ENCODE peak calls at places on chromosome 9, in five cellular contexts. P is HCT116, T is SK-N-SH, U is MM.1S, M is PC-3. E is an unnamed sample.

GRCh38 chr9:6566409-6567139 is 79.0 kb downstream of the GLDC start:
- DNase-seq in P (peak; percentile 95), U (no peak), T (no peak), M (peak; percentile 97), E (no peak)

GRCh38 chr9:87792831-87793288 is 66.9 kb downstream of the CTSL start:
- DNase-seq in P (peak; percentile 63), M (peak; percentile 48), T (no peak), U (peak; percentile 77), E (no peak)

GRCh38 chr9:78443946-78444345 is 147.0 kb downstream of the PSAT1 start:
- DNase-seq in U (no peak), P (no peak), T (no peak), M (no peak), E (no peak)

GRCh38 chr9:33198163-33198562 is 31.0 kb upstream of the B4GALT1 start:
- DNase-seq in M (no peak), U (no peak), T (no peak), P (no peak), E (no peak)

GRCh38 chr9:5499889-5500398 is 10.4 kb upstream of the PDCD1LG2 start:
- DNase-seq in T (peak; percentile 33), U (no peak), M (peak; percentile 41), P (no peak), E (no peak)

GRCh38 chr9:16442622-16443021 is 427.8 kb downstream of the BNC2 start:
- DNase-seq in U (no peak), P (no peak), M (peak; percentile 70), T (no peak), E (peak; percentile 30)

GRCh38 chr9:99906403-99907207 is at the start of gene STX17:
- DNase-seq in M (peak; percentile 60), T (peak; percentile 98), P (peak; percentile 54), U (peak; percentile 77), E (peak; percentile 88)

GRCh38 chr9:134957165-134957944 is 39.6 kb upstream of the FCN1 start:
- DNase-seq in T (no peak), U (no peak), M (no peak), P (no peak), E (peak; percentile 46)

GRCh38 chr9:123883634-123884033 is 46.3 kb downstream of the DENND1A start:
- DNase-seq in M (peak; percentile 8), U (no peak), P (no peak), T (no peak), E (no peak)

GRCh38 chr9:127163409-127163808 is 41.0 kb upstream of the ANGPTL2 start:
- DNase-seq in P (no peak), T (no peak), M (no peak), U (peak; percentile 79), E (no peak)

GRCh38 chr9:137087409-137087925 is 682 bp downstream of the MAN1B1 start:
- DNase-seq in U (peak; percentile 21), T (peak; percentile 67), P (no peak), M (no peak), E (peak; percentile 26)

GRCh38 chr9:85536514-85536913 is 205.2 kb downstream of the AGTPBP1 start:
- DNase-seq in M (no peak), P (no peak), T (no peak), U (no peak), E (no peak)

GRCh38 chr9:127770905-127771569 is 7.4 kb downstream of the SH2D3C start:
- DNase-seq in M (peak; percentile 92), U (peak; percentile 96), T (peak; percentile 99), P (peak; percentile 95), E (peak; percentile 99)

GRCh38 chr9:118882674-118883073 is 486.6 kb downstream of the BRINP1 start:
- DNase-seq in U (no peak), P (no peak), T (no peak), M (peak; percentile 2), E (no peak)

GRCh38 chr9:105625088-105625487 is 37.2 kb upstream of the TAL2 start:
- DNase-seq in U (no peak), T (no peak), M (no peak), P (no peak), E (no peak)

GRCh38 chr9:78280982-78281668 is 15.8 kb upstream of the PSAT1 start:
- DNase-seq in M (no peak), P (no peak), U (no peak), T (peak; percentile 17), E (no peak)

GRCh38 chr9:117907420-117907819 is 203.2 kb downstream of the TLR4 start:
- DNase-seq in U (no peak), M (no peak), T (peak; percentile 4), P (no peak), E (no peak)

GRCh38 chr9:83964973-83965349 is 15.1 kb downstream of the HNRNPK start:
- DNase-seq in M (no peak), T (no peak), P (no peak), U (no peak), E (no peak)

GRCh38 chr9:15570769-15571168 is 17.9 kb downstream of the CCDC171 start:
- DNase-seq in T (peak; percentile 8), M (no peak), P (no peak), U (no peak), E (no peak)

GRCh38 chr9:25861416-25861815 is 183.2 kb upstream of the TUSC1 start:
- DNase-seq in U (no peak), T (no peak), M (no peak), P (no peak), E (no peak)

GRCh38 chr9:89929721-89930480 is 325.1 kb downstream of the GADD45G start:
- DNase-seq in P (no peak), T (peak; percentile 62), U (no peak), M (peak; percentile 11), E (no peak)

GRCh38 chr9:9091387-9091786 is 1291.8 kb upstream of the DMAC1 start:
- DNase-seq in U (no peak), M (no peak), P (no peak), T (no peak), E (no peak)

GRCh38 chr9:89463986-89464901 is 33.7 kb downstream of the SEMA4D start:
- DNase-seq in T (no peak), U (peak; percentile 68), P (no peak), M (no peak), E (no peak)

GRCh38 chr9:12972608-12973589 is 198.1 kb downstream of the LURAP1L start:
- DNase-seq in M (no peak), U (peak; percentile 39), P (no peak), T (no peak), E (no peak)

GRCh38 chr9:104009853-104010252 is 84.3 kb upstream of the SMC2 start:
- DNase-seq in P (no peak), U (no peak), M (no peak), T (no peak), E (no peak)

GRCh38 chr9:101477214-101477613 is 41.6 kb upstream of the ALDOB start:
- DNase-seq in U (no peak), P (no peak), M (peak; percentile 13), T (no peak), E (no peak)

GRCh38 chr9:79390077-79390673 is 181.6 kb upstream of the TLE4 start:
- DNase-seq in U (no peak), T (no peak), M (no peak), P (no peak), E (no peak)

GRCh38 chr9:98207606-98208005 is 15.2 kb upstream of the CORO2A start:
- DNase-seq in P (no peak), T (no peak), U (no peak), M (no peak), E (no peak)

DNA sequence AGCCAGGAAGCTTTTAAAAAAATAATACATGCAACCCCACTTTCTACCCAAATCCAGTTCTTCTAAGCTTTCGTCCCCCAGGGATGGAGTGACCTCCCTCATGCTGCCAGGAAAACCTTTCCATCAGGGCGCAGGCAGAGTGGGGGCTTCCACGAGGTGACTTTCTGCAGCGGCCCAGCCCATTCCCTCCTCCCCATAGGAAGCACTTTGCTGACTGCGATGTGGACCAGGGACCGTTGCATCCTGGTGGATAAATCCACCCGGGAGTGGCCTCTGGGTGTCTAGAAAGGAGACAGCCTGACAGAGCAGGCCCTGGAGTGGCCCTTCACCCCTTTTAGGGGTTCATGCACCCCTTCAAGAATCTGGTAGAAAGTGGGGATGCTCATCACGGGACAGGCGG is 1.6 kb downstream of the QRFP start:
- DNase-seq in M (no peak), U (no peak), T (peak; percentile 19), P (no peak), E (no peak)
- TF ChIP-seq CTCF in M (no peak), U (no peak), T (no peak), P (no peak), E (no peak)

GRCh38 chr9:131349522-131349880 is 44.4 kb upstream of the PRRC2B start:
- DNase-seq in P (no peak), U (no peak), M (no peak), T (no peak), E (no peak)
- H3K9ac ChIP-seq in P (peak overlapping the region; percentile 14), U (no peak overlapping the region), M (no peak overlapping the region), T (no peak overlapping the region), E (no peak overlapping the region)

DNA sequence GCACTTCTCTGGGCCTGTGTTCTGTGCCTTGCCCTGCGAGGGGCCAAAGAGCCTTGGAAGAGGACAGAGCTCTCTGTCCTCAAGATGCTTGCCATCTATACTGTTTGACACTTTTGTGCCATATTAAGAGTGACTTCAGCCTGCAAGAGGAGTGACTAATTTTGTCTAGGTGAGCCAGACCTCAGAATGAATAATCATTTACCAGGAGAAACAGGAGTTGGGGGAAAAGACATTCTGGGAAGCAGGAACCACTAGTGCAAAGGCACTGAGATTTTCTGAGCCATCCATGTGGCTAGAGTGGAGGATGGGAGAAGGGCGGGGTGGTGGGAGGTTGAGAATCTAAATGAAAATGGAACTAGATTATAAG is 1.9 kb downstream of the GSN start:
- DNase-seq in U (no peak), M (peak; percentile 42), P (no peak), T (no peak), E (no peak)
- TF ChIP-seq EZH2phosphoT487 in U (no peak), M (no peak), P (no peak), T (no peak), E (no peak)

GRCh38 chr9:71981944-71982343 is 70.5 kb downstream of the C9orf85 start:
- DNase-seq in T (no peak), M (no peak), U (no peak), P (no peak), E (no peak)

GRCh38 chr9:71987471-71988371 is 72.7 kb downstream of the C9orf57 start:
- DNase-seq in P (no peak), M (peak; percentile 73), U (no peak), T (no peak), E (no peak)

GRCh38 chr9:71984388-71985069 is 73.1 kb downstream of the C9orf85 start:
- DNase-seq in P (no peak), T (no peak), M (peak; percentile 46), U (no peak), E (no peak)

GRCh38 chr9:71986860-71987259 is 73.6 kb downstream of the C9orf57 start:
- DNase-seq in M (no peak), U (no peak), T (peak; percentile 38), P (no peak), E (no peak)

DNA sequence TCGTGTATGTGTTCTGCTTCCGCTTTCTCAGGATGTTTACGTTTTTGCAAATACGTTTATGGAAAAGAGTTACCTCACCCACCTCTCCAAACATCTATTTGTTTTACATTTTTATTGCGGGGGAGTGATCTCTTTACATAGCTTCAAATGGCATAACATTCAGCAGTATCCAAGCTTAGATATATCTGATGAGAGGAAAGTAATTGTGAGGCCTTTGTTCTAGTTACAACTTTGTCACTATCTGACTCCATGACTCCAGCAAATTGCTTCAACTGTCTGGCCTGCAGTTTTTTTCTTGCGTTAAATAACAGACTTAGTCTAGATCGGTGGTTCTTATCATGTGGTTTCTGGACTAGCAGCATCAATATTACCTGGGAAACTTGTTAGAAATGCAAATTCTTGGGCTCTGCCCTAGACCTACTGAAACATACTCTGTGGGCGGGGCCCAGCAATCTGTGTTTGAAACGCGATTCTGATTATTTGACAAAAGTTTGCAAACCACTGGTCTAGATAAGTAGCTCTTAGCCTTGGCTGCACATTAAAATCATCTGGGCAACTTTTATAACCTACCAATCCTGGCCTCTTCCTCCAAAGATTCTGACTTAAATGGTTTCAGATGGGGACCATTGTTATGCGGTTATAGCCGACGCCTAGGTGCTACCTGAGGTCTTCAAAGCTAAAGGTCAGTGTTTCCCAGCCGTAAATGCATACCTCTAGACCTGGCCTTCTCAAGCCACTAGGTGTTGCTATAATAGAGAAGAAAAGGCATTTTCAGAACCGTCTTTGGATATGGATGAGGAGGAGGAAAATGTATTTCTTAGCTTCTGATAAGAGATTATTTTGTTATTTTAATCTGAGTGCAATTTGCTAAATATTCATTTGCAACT is 73.9 kb downstream of the C9orf85 start:
- DNase-seq in M (peak; percentile 43), T (no peak), U (no peak), P (no peak), E (peak; percentile 7)
- TF ChIP-seq CTCF in M (peak; percentile 42), T (no peak), U (no peak), P (peak; percentile 52), E (peak; percentile 24)